ENCODE peak calls at places on chromosomes 7 and 10, in eight cellular contexts. D is activated CD4-positive, alpha-beta T cell treated with anti-CD3 and anti-CD28 coated beads, Interleukin-2, amount 10 ng/mL, durations not matched to agents 7 days and 5 days; H is NCI-H2029; J is epithelial cell of prostate; F is fibroblast of mammary gland; V is neural crest cell; S is esophagus squamous epithelium; N is left cardiac atrium. P is an unnamed sample.

GRCh38 chr10:104650072-104650471 is 9.0 kb downstream of the SORCS3 start:
- DNase-seq in D (no peak), H (no peak), J (no peak), F (no peak), V (no peak), S (no peak), N (no peak), P (no peak)

GRCh38 chr7:116353614-116354013 is 143.3 kb downstream of the TES start:
- DNase-seq in D (no peak), H (no peak), J (no peak), F (no peak), V (no peak), S (no peak), N (peak; percentile 71), P (no peak)

GRCh38 chr10:88965016-88965415 is 12.4 kb upstream of the ACTA2 start:
- DNase-seq in D (no peak), H (no peak), J (no peak), F (no peak), V (no peak), S (no peak), N (no peak), P (no peak)

GRCh38 chr10:121325490-121326231 is 272.6 kb downstream of the FGFR2 start:
- DNase-seq in D (no peak), H (no peak), J (peak; percentile 83), F (no peak), V (no peak), S (no peak), N (no peak), P (no peak)

GRCh38 chr7:84975586-84976185 is 211.2 kb downstream of the SEMA3D start:
- DNase-seq in D (no peak), H (no peak), J (no peak), F (peak; percentile 44), V (no peak), S (no peak), N (no peak), P (no peak)

GRCh38 chr7:153476166-153476565 is 576.0 kb upstream of the DPP6 start:
- DNase-seq in D (no peak), H (no peak), J (no peak), F (no peak), V (no peak), S (no peak), N (no peak), P (no peak)

GRCh38 chr7:92631067-92631829 is 41.1 kb upstream of the FAM133B start:
- DNase-seq in D (no peak), H (no peak), J (no peak), F (no peak), V (no peak), S (no peak), N (no peak), P (no peak)

GRCh38 chr10:34495938-34496337 is 319.2 kb downstream of the PARD3 start:
- DNase-seq in D (no peak), H (no peak), J (no peak), F (peak; percentile 26), V (no peak), S (no peak), N (no peak), P (no peak)

GRCh38 chr10:97682042-97682441 is 5.0 kb downstream of the AVPI1 start:
- DNase-seq in D (no peak), H (no peak), J (no peak), F (no peak), V (no peak), S (no peak), N (no peak), P (no peak)

GRCh38 chr10:131311661-131312260 is at the start of gene TCERG1L:
- DNase-seq in D (no peak), H (peak; percentile 30), J (no peak), F (no peak), V (peak; percentile 63), S (no peak), N (no peak), P (peak; percentile 43)

GRCh38 chr7:45973725-45974532 is 52.9 kb upstream of the IGFBP3 start:
- DNase-seq in D (no peak), H (peak; percentile 38), J (no peak), F (no peak), V (peak; percentile 47), S (no peak), N (no peak), P (no peak)

GRCh38 chr10:113087082-113088029 is 137.3 kb downstream of the TCF7L2 start:
- DNase-seq in D (no peak), H (no peak), J (peak; percentile 79), F (peak; percentile 100), V (no peak), S (no peak), N (peak; percentile 76), P (peak; percentile 75)

GRCh38 chr7:9349625-9350024 is 916.2 kb downstream of the NXPH1 start:
- DNase-seq in D (no peak), H (no peak), J (no peak), F (no peak), V (no peak), S (no peak), N (no peak), P (no peak)

GRCh38 chr7:127844707-127845331 is 186.4 kb downstream of the LRRC4 start:
- DNase-seq in D (no peak), H (peak; percentile 94), J (no peak), F (peak; percentile 59), V (no peak), S (no peak), N (peak; percentile 49), P (no peak)

GRCh38 chr10:77637986-77638765 is 568 bp upstream of the KCNMA1 start:
- DNase-seq in D (no peak), H (peak; percentile 8), J (no peak), F (no peak), V (peak; percentile 46), S (no peak), N (peak; percentile 32), P (peak; percentile 58)

GRCh38 chr10:117477241-117477947 is 65.2 kb upstream of the EMX2 start:
- DNase-seq in D (no peak), H (no peak), J (no peak), F (no peak), V (no peak), S (no peak), N (no peak), P (no peak)

GRCh38 chr10:132526676-132527075 is 10.9 kb upstream of the INPP5A start:
- DNase-seq in D (no peak), H (no peak), J (no peak), F (peak; percentile 76), V (no peak), S (no peak), N (no peak), P (peak; percentile 17)

GRCh38 chr7:51154201-51154600 is 162.4 kb downstream of the COBL start:
- DNase-seq in D (no peak), H (no peak), J (no peak), F (no peak), V (no peak), S (no peak), N (no peak), P (no peak)